ENCODE peak calls at places on chromosomes 7 and 10, in four cellular contexts. L, I, T and G are unnamed samples.

GRCh38 chr10:45471531-45472310 is 97.7 kb downstream of the ALOX5 start:
- DNase-seq in T (no peak), I (peak), L (no peak), G (peak)

GRCh38 chr7:22143496-22143895 is 197.8 kb upstream of the CDCA7L start:
- DNase-seq in L (no peak), I (no peak), T (no peak), G (no peak)

GRCh38 chr7:137146012-137146455 is 197.5 kb downstream of the PTN start:
- DNase-seq in I (no peak), T (no peak), L (peak), G (no peak)

GRCh38 chr10:6409982-6410694 is 169.9 kb downstream of the PRKCQ start:
- DNase-seq in L (peak), I (no peak), T (no peak), G (peak)

GRCh38 chr7:5445991-5446594 is 22.5 kb upstream of the TNRC18 start:
- DNase-seq in T (no peak), L (no peak), I (no peak), G (no peak)

GRCh38 chr7:101363734-101364374 is 1.2 kb downstream of the COL26A1 start:
- DNase-seq in L (peak), T (no peak), I (peak), G (peak)

GRCh38 chr10:86899670-86900276 is 57.6 kb downstream of the MMRN2 start:
- DNase-seq in I (no peak), L (peak), T (no peak), G (peak)

GRCh38 chr10:46517541-46517940 is 38.9 kb downstream of the GPRIN2 start:
- DNase-seq in I (peak), T (no peak), L (no peak), G (no peak)

GRCh38 chr10:86782691-86783418 is 26.4 kb downstream of the BMPR1A start:
- DNase-seq in L (no peak), I (no peak), T (no peak), G (no peak)

GRCh38 chr10:78777466-78778256 is 291.1 kb upstream of the ZMIZ1 start:
- DNase-seq in L (peak), T (no peak), I (no peak), G (peak)

GRCh38 chr7:13990984-13991790 is 1.7 kb upstream of the ETV1 start:
- DNase-seq in I (peak), L (peak), T (peak), G (peak)

GRCh38 chr10:63605568-63605967 is 84.4 kb downstream of the REEP3 start:
- DNase-seq in I (no peak), L (peak), T (no peak), G (peak)

GRCh38 chr10:104291439-104291951 is 22.5 kb downstream of the GSTO2 start:
- DNase-seq in T (peak), I (peak), L (peak), G (peak)
- H4K5ac ChIP-seq in T (no peak), I (no peak), L (no peak), G (no peak)

GRCh38 chr7:106332186-106332585 is 47.4 kb upstream of the NAMPT start:
- DNase-seq in L (no peak), T (no peak), I (no peak), G (no peak)

GRCh38 chr7:106327538-106328481 is 43.0 kb upstream of the NAMPT start:
- DNase-seq in T (no peak), L (no peak), I (no peak), G (no peak)

GRCh38 chr7:106329408-106329807 is 44.6 kb upstream of the NAMPT start:
- DNase-seq in T (no peak), L (no peak), I (no peak), G (no peak)

GRCh38 chr7:106329971-106330733 is 45.4 kb upstream of the NAMPT start:
- DNase-seq in T (no peak), I (no peak), L (peak), G (no peak)

DNA sequence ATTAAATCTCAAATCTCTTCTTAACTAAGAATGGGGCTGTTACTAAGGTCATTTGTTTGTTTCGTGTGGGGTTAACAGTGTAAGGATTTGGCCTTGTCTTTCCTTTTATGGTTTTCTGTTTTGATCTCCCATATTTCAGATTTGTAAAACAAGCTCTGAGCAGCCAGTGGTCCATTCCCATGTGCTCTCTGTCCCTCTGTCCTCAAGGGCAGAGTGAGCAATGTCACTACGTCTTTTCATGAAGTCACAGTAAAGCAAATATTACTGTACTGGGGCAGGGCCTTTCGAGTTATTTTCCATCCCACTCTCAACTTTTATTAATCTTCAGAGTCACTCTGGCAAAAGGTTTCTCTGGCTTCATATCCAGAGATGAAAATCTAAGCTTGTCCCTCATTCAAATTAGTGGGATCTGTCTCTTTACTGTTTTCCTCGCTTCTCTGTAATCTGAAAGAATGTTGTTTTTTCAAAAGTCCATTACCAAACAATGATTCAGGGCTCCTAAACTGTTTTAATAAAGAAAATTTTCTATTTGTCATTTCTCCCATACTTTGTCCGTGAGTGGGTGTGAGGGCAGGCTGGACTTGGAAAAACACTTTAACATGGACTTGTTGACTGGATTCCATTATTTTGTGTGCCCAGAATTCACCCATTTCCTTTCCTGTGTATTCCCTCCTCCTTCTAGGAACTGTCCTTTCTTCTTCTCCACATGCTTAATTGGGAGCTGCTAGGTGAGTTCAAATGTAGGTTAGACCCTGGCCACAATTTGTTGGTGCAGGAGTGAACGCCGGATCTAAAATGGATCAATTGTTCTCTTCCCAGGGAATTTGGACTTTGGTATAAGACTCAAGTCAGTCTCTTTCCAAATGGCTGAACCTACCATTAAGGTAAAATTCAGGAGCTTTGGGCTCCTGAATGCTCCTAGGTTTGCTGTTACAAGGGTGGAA is 42.1 kb upstream of the NAMPT start:
- DNase-seq in I (no peak), T (no peak), L (peak), G (no peak)
- H4K5ac ChIP-seq in I (no peak), T (no peak), L (peak), G (no peak)

GRCh38 chr10:13213163-13213562 is 21.0 kb downstream of the UCMA start:
- DNase-seq in L (no peak), I (no peak), T (no peak), G (peak)
- H4K5ac ChIP-seq in L (no peak), I (no peak), T (no peak), G (no peak)

GRCh38 chr10:19493917-19494316 is 322.3 kb upstream of the PLXDC2 start:
- DNase-seq in I (peak), L (no peak), T (no peak), G (no peak)

GRCh38 chr10:19498348-19499290 is 317.6 kb upstream of the PLXDC2 start:
- DNase-seq in T (no peak), I (no peak), L (peak), G (no peak)

GRCh38 chr10:19500959-19501358 is 315.3 kb upstream of the PLXDC2 start:
- DNase-seq in T (no peak), I (no peak), L (no peak), G (peak)

GRCh38 chr10:19499291-19499765 is 316.9 kb upstream of the PLXDC2 start:
- DNase-seq in I (no peak), L (no peak), T (no peak), G (no peak)
- H4K5ac ChIP-seq in I (no peak), L (no peak), T (no peak), G (no peak)

GRCh38 chr7:35380739-35381224 is 126.9 kb upstream of the TBX20 start:
- DNase-seq in T (no peak), I (no peak), L (no peak), G (no peak)
- H4K5ac ChIP-seq in T (no peak), I (no peak), L (no peak), G (no peak)

GRCh38 chr7:33937871-33938270 is 32.5 kb downstream of the BMPER start:
- DNase-seq in I (no peak), T (no peak), L (no peak), G (peak)

GRCh38 chr7:33933611-33934281 is 28.4 kb downstream of the BMPER start:
- DNase-seq in T (no peak), L (peak), I (no peak), G (peak)

GRCh38 chr7:33940503-33940902 is 35.2 kb downstream of the BMPER start:
- DNase-seq in L (peak), I (no peak), T (no peak), G (no peak)

DNA sequence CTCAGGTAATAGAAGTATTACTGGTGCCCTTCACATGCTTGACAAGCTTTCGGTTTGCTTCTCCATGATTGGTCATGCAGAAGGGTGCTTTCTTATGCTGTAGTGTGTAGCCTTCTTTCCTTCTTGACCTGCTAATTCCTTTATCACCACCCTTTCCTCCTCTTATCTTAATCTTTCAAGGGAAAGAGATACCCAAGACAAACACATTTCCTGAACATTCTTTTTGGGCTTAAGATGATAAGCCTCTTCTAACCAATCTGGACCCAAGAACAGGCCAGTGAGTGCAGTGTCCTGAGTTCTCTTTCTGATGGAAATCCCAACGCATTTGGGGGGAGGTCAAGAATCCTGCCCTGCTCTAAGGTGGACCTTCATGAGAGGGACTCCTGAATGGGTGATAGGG is 33.8 kb downstream of the BMPER start:
- DNase-seq in T (no peak), I (no peak), L (no peak), G (peak)
- H4K5ac ChIP-seq in T (no peak), I (no peak), L (no peak), G (no peak)

GRCh38 chr10:128945398-128945797 is 521.6 kb upstream of the MGMT start:
- DNase-seq in T (no peak), L (no peak), I (no peak), G (no peak)

GRCh38 chr10:128956149-128956548 is 510.9 kb upstream of the MGMT start:
- DNase-seq in I (no peak), T (no peak), L (no peak), G (no peak)

GRCh38 chr10:128952856-128953255 is 514.2 kb upstream of the MGMT start:
- DNase-seq in L (no peak), I (no peak), T (no peak), G (peak)

GRCh38 chr10:128950159-128950956 is 516.7 kb upstream of the MGMT start:
- DNase-seq in I (no peak), T (no peak), L (no peak), G (no peak)
- H4K5ac ChIP-seq in I (no peak), T (no peak), L (no peak), G (no peak)

DNA sequence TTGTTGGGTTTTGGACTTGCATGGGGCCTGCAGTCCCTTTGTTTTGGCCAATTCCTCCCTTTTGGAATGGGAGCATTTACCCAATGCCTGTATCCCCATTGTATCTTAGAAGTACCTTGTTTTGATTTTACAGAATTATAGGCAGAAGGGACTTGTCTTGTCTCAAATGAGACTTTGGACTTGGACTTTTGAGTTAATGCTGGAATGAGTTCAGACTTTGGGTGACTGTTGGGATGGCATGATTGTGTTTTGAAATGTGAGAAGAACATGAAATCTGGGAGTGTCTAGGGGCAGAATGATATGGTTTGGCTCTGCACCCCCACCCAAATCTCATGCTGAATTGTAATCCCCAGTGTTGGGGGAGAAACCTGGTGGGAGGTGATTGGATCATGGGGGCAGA is 76.8 kb upstream of the MKI67 start:
- DNase-seq in T (no peak), L (no peak), I (no peak), G (no peak)
- H4K5ac ChIP-seq in T (no peak), L (no peak), I (no peak), G (no peak)

DNA sequence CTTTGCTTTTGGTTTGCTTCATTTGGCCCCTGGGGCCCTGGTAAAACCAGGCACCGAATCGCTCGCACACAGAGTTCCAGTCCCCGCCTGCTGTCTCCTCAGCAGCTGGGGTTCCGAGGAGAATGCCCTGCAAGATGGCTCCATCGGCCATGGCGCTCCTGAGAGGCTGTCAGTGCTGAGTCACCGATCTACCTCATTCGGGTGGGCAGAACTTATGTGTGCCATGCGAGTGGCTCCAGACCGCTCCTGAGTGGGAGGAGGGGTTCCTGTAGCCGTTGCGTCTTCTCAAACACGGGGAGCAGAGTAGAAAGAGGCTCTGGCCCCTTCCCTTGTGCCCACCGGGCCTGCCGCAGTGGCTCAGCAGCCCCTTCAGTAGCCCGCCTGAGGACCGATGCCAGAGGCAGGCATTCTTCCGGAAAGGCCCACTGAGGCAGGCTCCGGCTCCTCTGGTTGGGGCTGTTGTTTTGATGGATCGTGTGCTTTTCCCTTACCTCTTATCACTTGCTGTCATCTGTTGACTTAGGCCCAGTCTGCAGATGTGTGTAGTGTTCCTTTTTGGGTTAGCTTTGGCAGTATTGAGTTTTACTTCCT is 923 bp downstream of the CHPF2 start:
- DNase-seq in I (no peak), L (peak), T (no peak), G (peak)
- H4K5ac ChIP-seq in I (no peak), L (peak), T (no peak), G (no peak)